ENCODE peak calls at places on chromosomes 4 and X, in five cellular contexts. Z, S, A, Y and M are unnamed samples.

GRCh38 chr4:47122592-47123291 is 91.4 kb downstream of the GABRB1 start:
- DNase-seq in Z (peak), S (peak), A (peak), Y (peak), M (peak)

GRCh38 chr4:1447676-1448588 is 41.7 kb upstream of the NKX1-1 start:
- DNase-seq in Z (no peak), S (no peak), A (no peak), Y (no peak), M (no peak)

GRCh38 chrX:40465735-40466551 is 114.8 kb upstream of the ATP6AP2 start:
- DNase-seq in Z (no peak), S (no peak), A (no peak), Y (no peak), M (no peak)

GRCh38 chr4:175947117-175947722 is 118.4 kb upstream of the WDR17 start:
- DNase-seq in Z (peak), S (peak), A (no peak), Y (no peak), M (no peak)

GRCh38 chr4:58113083-58113482 is 1002.9 kb upstream of the IGFBP7 start:
- DNase-seq in Z (no peak), S (no peak), A (no peak), Y (no peak), M (no peak)

GRCh38 chr4:124768596-124768995 is 56.1 kb upstream of the ANKRD50 start:
- DNase-seq in Z (no peak), S (no peak), A (no peak), Y (no peak), M (no peak)

GRCh38 chrX:101191217-101191750 is 28.3 kb upstream of the DRP2 start:
- DNase-seq in Z (peak), S (no peak), A (no peak), Y (no peak), M (no peak)

GRCh38 chr4:122771724-122772123 is 39.2 kb downstream of the BBS12 start:
- DNase-seq in Z (no peak), S (no peak), A (no peak), Y (no peak), M (no peak)

GRCh38 chr4:54152846-54153600 is 53.1 kb downstream of the GSX2 start:
- DNase-seq in Z (no peak), S (peak), A (no peak), Y (no peak), M (no peak)

GRCh38 chr4:47484169-47484568 is 906 bp upstream of the ATP10D start:
- DNase-seq in Z (no peak), S (no peak), A (no peak), Y (no peak), M (no peak)

GRCh38 chrX:5876984-5877655 is 351.5 kb downstream of the NLGN4X start:
- DNase-seq in Z (no peak), S (no peak), A (no peak), Y (no peak), M (no peak)

GRCh38 chrX:105483011-105483410 is 262.5 kb upstream of the TEX13A start:
- DNase-seq in Z (peak), S (no peak), A (no peak), Y (no peak), M (no peak)

GRCh38 chr4:145435646-145436045 is 46.0 kb upstream of the SMAD1 start:
- DNase-seq in Z (no peak), S (no peak), A (no peak), Y (no peak), M (no peak)

GRCh38 chr4:2266181-2266580 is 4.3 kb upstream of the MXD4 start:
- DNase-seq in Z (no peak), S (peak), A (no peak), Y (no peak), M (no peak)

GRCh38 chr4:132614682-132615081 is 534.4 kb upstream of the PCDH10 start:
- DNase-seq in Z (no peak), S (no peak), A (no peak), Y (no peak), M (peak)

GRCh38 chr4:10384974-10385373 is 72.3 kb downstream of the ZNF518B start:
- DNase-seq in Z (no peak), S (no peak), A (no peak), Y (no peak), M (no peak)

GRCh38 chr4:54941994-54942552 is 183.3 kb downstream of the KDR start:
- DNase-seq in Z (peak), S (no peak), A (no peak), Y (no peak), M (no peak)

GRCh38 chrX:72245461-72246089 is 6.7 kb upstream of the ERCC6L start:
- DNase-seq in Z (peak), S (no peak), A (peak), Y (no peak), M (peak)